ENCODE peak calls at places on chromosomes 13 and 19, in four cellular contexts. G, U, H and X are unnamed samples.

GRCh38 chr19:10908380-10908960 is 20.0 kb downstream of the YIPF2 start:
- DNase-seq in U (no peak), H (no peak), G (no peak), X (no peak)

GRCh38 chr19:38035515-38036495 is 128.8 kb downstream of the SIPA1L3 start:
- DNase-seq in H (peak; percentile 72), U (peak; percentile 38), G (no peak), X (no peak)

GRCh38 chr19:45021971-45022370 is 16.9 kb upstream of the CLASRP start:
- DNase-seq in U (no peak), H (no peak), G (no peak), X (no peak)

GRCh38 chr19:13089857-13090507 is 12.7 kb downstream of the LYL1 start:
- DNase-seq in U (no peak), H (no peak), G (peak; percentile 63), X (no peak)

GRCh38 chr19:46604781-46605355 is 3.7 kb downstream of the CALM3 start:
- DNase-seq in G (peak; percentile 78), U (no peak), H (no peak), X (peak; percentile 68)

GRCh38 chr19:46367434-46367833 is 20.5 kb downstream of the PPP5C start:
- DNase-seq in U (no peak), H (no peak), G (peak; percentile 43), X (no peak)

GRCh38 chr13:91722267-91722884 is 324.0 kb downstream of the GPC5 start:
- DNase-seq in G (no peak), U (peak; percentile 50), H (no peak), X (no peak)

GRCh38 chr13:60398949-60399589 is 2.0 kb downstream of the TDRD3 start:
- DNase-seq in U (peak; percentile 17), G (no peak), H (no peak), X (no peak)

GRCh38 chr13:91922969-91923592 is 524.7 kb downstream of the GPC5 start:
- DNase-seq in G (no peak), U (peak; percentile 16), H (no peak), X (no peak)

GRCh38 chr13:95117092-95117491 is 184.2 kb downstream of the ABCC4 start:
- DNase-seq in H (no peak), G (no peak), U (no peak), X (no peak)

GRCh38 chr19:13899912-13900584 is 5.9 kb downstream of the BRME1 start:
- DNase-seq in H (no peak), U (no peak), G (no peak), X (no peak)

GRCh38 chr19:23116802-23117571 is at the start of gene ZNF730:
- DNase-seq in H (peak; percentile 71), U (peak; percentile 87), G (no peak), X (no peak)

GRCh38 chr13:23467048-23467931 is 33.8 kb upstream of the SACS start:
- DNase-seq in H (no peak), U (no peak), G (no peak), X (no peak)

GRCh38 chr19:1244693-1245451 is 3.3 kb downstream of the ATP5F1D start:
- DNase-seq in G (no peak), U (no peak), H (peak; percentile 93), X (peak; percentile 96)

GRCh38 chr13:48018637-48019036 is 17.6 kb upstream of the SUCLA2 start:
- DNase-seq in H (no peak), G (no peak), U (no peak), X (no peak)

GRCh38 chr13:49681837-49682236 is 9.4 kb downstream of the EBPL start:
- DNase-seq in H (no peak), G (no peak), U (peak; percentile 12), X (no peak)

GRCh38 chr13:105462098-105462497 is 1073.4 kb downstream of the EFNB2 start:
- DNase-seq in H (no peak), U (no peak), G (no peak), X (no peak)

GRCh38 chr13:42392706-42393572 is 121.0 kb downstream of the AKAP11 start:
- DNase-seq in U (no peak), H (no peak), G (no peak), X (no peak)

GRCh38 chr13:37144661-37145060 is 39.2 kb upstream of the CSNK1A1L start:
- DNase-seq in H (no peak), U (no peak), G (no peak), X (no peak)

GRCh38 chr19:31350033-31350692 is 927 bp upstream of the TSHZ3 start:
- DNase-seq in G (peak; percentile 70), U (peak; percentile 45), H (peak; percentile 63), X (no peak)

GRCh38 chr13:74575729-74576125 is 441.5 kb upstream of the KLF12 start:
- DNase-seq in G (peak; percentile 82), H (peak; percentile 83), U (peak; percentile 70), X (peak; percentile 78)

GRCh38 chr13:99357920-99358319 is 50.7 kb upstream of the GPR183 start:
- DNase-seq in U (no peak), G (no peak), H (no peak), X (no peak)

GRCh38 chr19:19559942-19560341 is 21.9 kb downstream of the CILP2 start:
- DNase-seq in G (no peak), U (no peak), H (no peak), X (no peak)

GRCh38 chr13:101869553-101869952 is 417.1 kb downstream of the ITGBL1 start:
- DNase-seq in H (no peak), G (no peak), U (no peak), X (no peak)
- H3K4me1 ChIP-seq in H (no peaks in the 10 kb centered on the region), G (no peaks in the 10 kb centered on the region), U (peaks cover 20% of the 10 kb centered on the region), X (no peaks in the 10 kb centered on the region)

DNA sequence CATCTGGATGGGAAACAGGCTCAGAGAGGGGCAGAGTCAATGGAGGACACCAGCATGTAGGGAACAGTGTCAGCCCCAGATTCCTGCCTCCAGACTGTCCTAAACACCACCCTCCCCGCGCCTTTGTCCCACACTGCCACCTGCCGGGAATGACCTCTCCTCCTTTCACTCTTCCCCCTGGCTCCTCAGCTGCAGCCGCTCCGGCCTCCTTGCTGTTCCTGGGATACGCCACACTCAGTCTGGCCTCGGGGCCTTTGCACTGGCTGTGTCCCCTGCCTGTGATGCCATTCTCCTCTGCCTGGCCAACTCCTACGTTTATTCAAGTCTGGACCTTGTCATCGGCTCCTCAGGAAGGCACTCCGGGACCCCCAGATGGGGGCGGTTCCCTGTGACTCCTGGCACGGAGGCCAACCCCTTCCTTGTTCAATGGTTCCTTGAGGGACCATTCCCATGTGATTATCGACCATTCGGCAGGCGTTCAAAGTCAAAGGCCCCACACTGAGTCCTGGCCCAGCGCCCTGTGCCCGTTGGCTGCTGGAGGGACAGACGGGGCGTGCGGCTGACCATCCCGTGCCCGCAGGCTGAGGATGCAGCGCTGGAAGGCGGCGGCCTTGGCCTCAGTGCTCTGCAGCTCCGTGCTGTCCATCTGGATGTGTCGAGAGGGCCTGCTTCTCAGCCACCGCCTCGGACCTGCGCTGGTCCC is 15.8 kb downstream of the FUT6 start:
- DNase-seq in G (no peak), U (no peak), H (no peak), X (no peak)
- TF ChIP-seq CTCF in G (no peak), U (no peak), H (no peak), X (peak; percentile 40)

GRCh38 chr19:3058009-3058820 is 4.1 kb downstream of the TLE5 start:
- DNase-seq in G (no peak), U (no peak), H (no peak), X (no peak)

GRCh38 chr19:3054972-3055740 is 7.1 kb downstream of the TLE5 start:
- DNase-seq in U (no peak), G (no peak), H (no peak), X (no peak)

GRCh38 chr19:3057275-3057714 is 5.0 kb downstream of the TLE5 start:
- DNase-seq in G (peak; percentile 92), U (peak; percentile 90), H (peak; percentile 97), X (peak; percentile 94)

GRCh38 chr19:3055741-3056453 is 6.4 kb downstream of the TLE5 start:
- DNase-seq in H (peak; percentile 70), U (no peak), G (no peak), X (no peak)

GRCh38 chr19:3056454-3057016 is 5.8 kb downstream of the TLE5 start:
- DNase-seq in G (no peak), H (no peak), U (no peak), X (no peak)
- H3K4me3 ChIP-seq in G (no peak overlapping the region), H (peak overlapping the region; percentile 30), U (no peak overlapping the region), X (no peak overlapping the region)

DNA sequence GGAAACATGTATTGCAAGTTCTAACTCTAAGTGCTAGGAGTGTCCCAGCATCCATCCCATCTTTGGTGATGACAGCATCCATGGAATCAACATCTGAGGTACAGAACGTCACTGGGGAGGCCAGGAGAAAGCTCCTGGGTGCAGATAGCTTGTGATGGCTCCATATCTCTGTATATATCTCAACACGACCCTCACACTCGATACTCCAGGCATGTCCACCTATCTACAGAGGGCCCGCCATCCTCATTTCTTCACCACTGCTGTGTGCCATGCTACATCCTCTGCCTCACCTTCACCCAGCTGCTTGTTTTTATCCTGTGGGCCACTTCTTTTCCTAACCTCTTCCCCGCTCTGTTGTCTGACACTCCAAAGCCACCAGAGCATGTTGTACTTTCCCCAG is 100.4 kb upstream of the SERP2 start:
- DNase-seq in G (peak; percentile 27), U (no peak), H (no peak), X (no peak)
- H3K4me1 ChIP-seq in G (peaks cover 9% of the 10 kb centered on the region), U (peaks cover 37% of the 10 kb centered on the region), H (peaks cover 38% of the 10 kb centered on the region), X (peaks cover 12% of the 10 kb centered on the region)

GRCh38 chr19:36987091-36987490 is 71.0 kb downstream of the ZNF568 start:
- DNase-seq in U (no peak), G (no peak), H (no peak), X (no peak)
- TF ChIP-seq CTCF in U (no peak), G (no peak), H (no peak), X (no peak)